ENCODE peak calls at places on chromosomes 6 and 20, in eight cellular contexts. V is Peyer's patch, F is body of pancreas, M is upper lobe of right lung, D is thoracic aorta, L is brain microvascular endothelial cell, S is adrenal gland, Y is transverse colon. A is an unnamed sample.

GRCh38 chr6:3987576-3987975 is 91.4 kb downstream of the FAM217A start:
- DNase-seq in V (no peak), F (no peak), M (no peak), D (no peak), L (no peak), S (no peak), Y (no peak), A (no peak)

GRCh38 chr6:127022297-127022696 is 96.2 kb upstream of the RSPO3 start:
- DNase-seq in V (peak), F (peak), M (peak), D (no peak), L (no peak), S (peak), Y (peak), A (no peak)

GRCh38 chr6:111712398-111712797 is 106.7 kb upstream of the TRAF3IP2 start:
- DNase-seq in V (no peak), F (no peak), M (no peak), D (no peak), L (peak), S (no peak), Y (no peak), A (no peak)

GRCh38 chr6:166411721-166412151 is 29.0 kb upstream of the MPC1 start:
- DNase-seq in V (peak), F (no peak), M (no peak), D (no peak), L (no peak), S (no peak), Y (no peak), A (no peak)

GRCh38 chr20:38369387-38369786 is 23.1 kb downstream of the LBP start:
- DNase-seq in V (no peak), F (no peak), M (no peak), D (no peak), L (peak), S (no peak), Y (no peak), A (no peak)

GRCh38 chr20:53524589-53525311 is 68.9 kb downstream of the ZNF217 start:
- DNase-seq in V (no peak), F (no peak), M (no peak), D (no peak), L (no peak), S (no peak), Y (no peak), A (no peak)

GRCh38 chr6:55524441-55524840 is 54.6 kb downstream of the HMGCLL1 start:
- DNase-seq in V (no peak), F (no peak), M (no peak), D (no peak), L (no peak), S (no peak), Y (no peak), A (no peak)

GRCh38 chr6:141808662-141809061 is 324.1 kb upstream of the GJE1 start:
- DNase-seq in V (no peak), F (no peak), M (no peak), D (no peak), L (no peak), S (no peak), Y (no peak), A (no peak)

GRCh38 chr6:87196275-87196842 is 41.0 kb downstream of the ZNF292 start:
- DNase-seq in V (no peak), F (no peak), M (no peak), D (no peak), L (peak), S (no peak), Y (no peak), A (no peak)

GRCh38 chr6:157953580-157954091 is 28.0 kb upstream of the SYNJ2 start:
- DNase-seq in V (no peak), F (no peak), M (no peak), D (no peak), L (no peak), S (no peak), Y (no peak), A (no peak)

GRCh38 chr6:167683028-167683862 is 143.5 kb upstream of the AFDN start:
- DNase-seq in V (peak), F (peak), M (peak), D (no peak), L (peak), S (peak), Y (peak), A (peak)

GRCh38 chr6:160494576-160494975 is 146.4 kb downstream of the SLC22A3 start:
- DNase-seq in V (no peak), F (no peak), M (no peak), D (no peak), L (no peak), S (no peak), Y (no peak), A (no peak)

GRCh38 chr6:2753743-2754142 is 3.0 kb upstream of the MYLK4 start:
- DNase-seq in V (no peak), F (no peak), M (no peak), D (no peak), L (no peak), S (no peak), Y (no peak), A (no peak)

GRCh38 chr6:100177956-100178355 is 183.9 kb upstream of the MCHR2 start:
- DNase-seq in V (no peak), F (no peak), M (no peak), D (no peak), L (no peak), S (no peak), Y (no peak), A (no peak)

GRCh38 chr6:158418501-158418900 is 106.2 kb downstream of the TULP4 start:
- DNase-seq in V (no peak), F (no peak), M (no peak), D (no peak), L (no peak), S (no peak), Y (no peak), A (no peak)

GRCh38 chr6:76026101-76026500 is 46.4 kb downstream of the IMPG1 start:
- DNase-seq in V (no peak), F (no peak), M (no peak), D (no peak), L (peak), S (no peak), Y (no peak), A (no peak)

GRCh38 chr6:4180653-4181255 is 45.4 kb upstream of the ECI2 start:
- DNase-seq in V (no peak), F (no peak), M (no peak), D (no peak), L (no peak), S (no peak), Y (no peak), A (no peak)

GRCh38 chr20:51354769-51355319 is 187.7 kb downstream of the NFATC2 start:
- DNase-seq in V (no peak), F (no peak), M (peak), D (no peak), L (peak), S (no peak), Y (no peak), A (no peak)

GRCh38 chr6:4649728-4650127 is 126.5 kb upstream of the CDYL start:
- DNase-seq in V (no peak), F (no peak), M (no peak), D (no peak), L (no peak), S (no peak), Y (no peak), A (no peak)

GRCh38 chr20:21159658-21160380 is 33.9 kb downstream of the KIZ start:
- DNase-seq in V (no peak), F (no peak), M (no peak), D (no peak), L (no peak), S (no peak), Y (no peak), A (no peak)

GRCh38 chr20:34713194-34713943 is 9.2 kb downstream of the TP53INP2 start:
- DNase-seq in V (peak), F (no peak), M (no peak), D (no peak), L (peak), S (peak), Y (no peak), A (no peak)

GRCh38 chr6:12296604-12297003 is 6.4 kb downstream of the EDN1 start:
- DNase-seq in V (no peak), F (no peak), M (no peak), D (no peak), L (no peak), S (no peak), Y (no peak), A (no peak)

GRCh38 chr6:31711233-31711632 is 3.9 kb upstream of the LY6G6D start:
- DNase-seq in V (no peak), F (no peak), M (no peak), D (no peak), L (no peak), S (no peak), Y (peak), A (no peak)

GRCh38 chr20:36544134-36545018 is 3.1 kb downstream of the MYL9 start:
- DNase-seq in V (no peak), F (no peak), M (peak), D (peak), L (peak), S (peak), Y (no peak), A (no peak)

GRCh38 chr6:13396241-13396792 is 68.0 kb upstream of the TBC1D7 start:
- DNase-seq in V (no peak), F (no peak), M (no peak), D (no peak), L (no peak), S (no peak), Y (no peak), A (no peak)

GRCh38 chr6:131197716-131198115 is 62.4 kb downstream of the AKAP7 start:
- DNase-seq in V (peak), F (no peak), M (no peak), D (no peak), L (no peak), S (no peak), Y (no peak), A (no peak)

GRCh38 chr6:144284474-144284752 is 722 bp upstream of the UTRN start:
- DNase-seq in V (no peak), F (no peak), M (no peak), D (no peak), L (no peak), S (no peak), Y (no peak), A (no peak)

GRCh38 chr20:2871111-2871465 is 2.2 kb upstream of the PTPRA start:
- DNase-seq in V (no peak), F (no peak), M (no peak), D (no peak), L (no peak), S (no peak), Y (no peak), A (no peak)

GRCh38 chr20:50680106-50680960 is 11.0 kb downstream of the RIPOR3 start:
- DNase-seq in V (peak), F (peak), M (no peak), D (no peak), L (no peak), S (peak), Y (peak), A (no peak)

GRCh38 chr20:17992224-17992637 is 23.4 kb downstream of the MGME1 start:
- DNase-seq in V (no peak), F (no peak), M (no peak), D (no peak), L (peak), S (no peak), Y (no peak), A (no peak)

GRCh38 chr6:75118925-75119515 is 86.8 kb downstream of the COL12A1 start:
- DNase-seq in V (no peak), F (no peak), M (no peak), D (no peak), L (no peak), S (no peak), Y (no peak), A (peak)

GRCh38 chr6:142784344-142784743 is 160.6 kb downstream of the HIVEP2 start:
- DNase-seq in V (peak), F (no peak), M (no peak), D (no peak), L (no peak), S (no peak), Y (no peak), A (peak)

GRCh38 chr6:81758221-81758620 is 5.7 kb upstream of the TENT5A start:
- DNase-seq in V (no peak), F (no peak), M (no peak), D (no peak), L (no peak), S (no peak), Y (no peak), A (no peak)

GRCh38 chr20:51095755-51096509 is 73.0 kb upstream of the KCNG1 start:
- DNase-seq in V (no peak), F (no peak), M (no peak), D (no peak), L (no peak), S (no peak), Y (no peak), A (no peak)

GRCh38 chr6:49409951-49410542 is 53.0 kb downstream of the MMUT start:
- DNase-seq in V (peak), F (peak), M (peak), D (peak), L (peak), S (peak), Y (peak), A (peak)

GRCh38 chr20:32707691-32708581 is 34.2 kb upstream of the C20orf203 start:
- DNase-seq in V (no peak), F (no peak), M (no peak), D (no peak), L (no peak), S (no peak), Y (no peak), A (no peak)

GRCh38 chr6:72631480-72631879 is 9.6 kb downstream of the KCNQ5 start:
- DNase-seq in V (no peak), F (no peak), M (no peak), D (no peak), L (no peak), S (no peak), Y (no peak), A (no peak)

GRCh38 chr20:14997791-14998190 is 660.4 kb upstream of the FLRT3 start:
- DNase-seq in V (no peak), F (no peak), M (no peak), D (no peak), L (peak), S (no peak), Y (no peak), A (no peak)

GRCh38 chr20:2709205-2709981 is 16.8 kb downstream of the EBF4 start:
- DNase-seq in V (peak), F (no peak), M (no peak), D (no peak), L (no peak), S (no peak), Y (no peak), A (no peak)

GRCh38 chr20:63224272-63225081 is 8.5 kb upstream of the YTHDF1 start:
- DNase-seq in V (no peak), F (peak), M (peak), D (no peak), L (peak), S (peak), Y (peak), A (no peak)
- H3K27ac ChIP-seq in V (no peak), F (no peak), M (no peak), D (no peak), L (no peak), S (no peak), Y (no peak), A (no peak)

GRCh38 chr20:10079964-10080363 is 45.2 kb downstream of the ANKEF1 start:
- DNase-seq in V (no peak), F (no peak), M (no peak), D (no peak), L (peak), S (no peak), Y (no peak), A (no peak)
- H3K27ac ChIP-seq in V (no peak), F (peak), M (no peak), D (no peak), L (no peak), S (no peak), Y (no peak), A (no peak)

GRCh38 chr20:49635171-49635570 is 67.2 kb upstream of the PTGIS start:
- DNase-seq in V (no peak), F (no peak), M (no peak), D (no peak), L (no peak), S (peak), Y (peak), A (peak)

GRCh38 chr20:49637238-49637637 is 69.3 kb upstream of the PTGIS start:
- DNase-seq in V (no peak), F (no peak), M (no peak), D (no peak), L (no peak), S (no peak), Y (no peak), A (no peak)

GRCh38 chr20:49635829-49636228 is 67.9 kb upstream of the PTGIS start:
- DNase-seq in V (peak), F (no peak), M (no peak), D (no peak), L (no peak), S (no peak), Y (no peak), A (no peak)

GRCh38 chr20:49634116-49634515 is 66.2 kb upstream of the PTGIS start:
- DNase-seq in V (no peak), F (no peak), M (no peak), D (no peak), L (no peak), S (no peak), Y (no peak), A (no peak)

DNA sequence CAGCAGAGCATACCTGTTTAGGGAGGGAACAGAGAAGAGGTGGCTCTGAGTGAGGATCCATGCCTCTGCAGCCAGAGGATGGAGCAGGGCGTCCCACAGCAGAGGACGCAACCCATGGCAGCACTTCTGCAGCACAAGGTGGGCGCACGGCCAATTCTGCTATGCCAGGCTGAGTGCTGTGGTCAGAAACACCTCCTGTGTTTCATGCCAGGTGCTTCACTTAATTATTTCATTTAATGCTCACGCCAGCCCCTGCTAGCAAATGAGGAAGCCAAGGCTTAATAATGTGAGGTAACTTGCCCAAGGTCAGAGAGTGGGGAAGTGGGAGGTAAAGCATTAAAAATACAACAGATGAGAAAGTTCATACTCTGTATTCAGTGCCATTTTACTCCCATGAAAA is 68.5 kb upstream of the PTGIS start:
- DNase-seq in V (no peak), F (peak), M (peak), D (no peak), L (no peak), S (peak), Y (no peak), A (no peak)
- H3K27ac ChIP-seq in V (no peak), F (peak), M (no peak), D (no peak), L (no peak), S (peak), Y (no peak), A (no peak)

DNA sequence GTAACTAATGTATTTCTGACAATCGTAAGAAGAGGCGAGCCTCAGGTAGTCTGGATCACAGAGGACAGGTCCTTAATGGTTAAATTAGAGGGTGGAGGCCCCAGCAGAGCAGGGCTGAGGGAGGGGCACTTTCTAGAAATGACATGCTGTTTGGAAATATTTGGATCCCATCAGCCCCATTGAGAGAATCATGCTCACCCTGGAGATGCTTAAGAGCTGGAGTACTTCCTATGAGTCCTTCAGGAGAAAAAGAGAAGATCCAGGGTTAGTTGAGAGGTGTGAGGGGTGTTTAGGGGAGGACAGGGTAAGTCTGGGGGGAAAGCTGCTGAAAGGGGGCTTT is 123.0 kb downstream of the TCP11 start:
- DNase-seq in V (no peak), F (no peak), M (no peak), D (no peak), L (no peak), S (no peak), Y (no peak), A (no peak)
- H3K27ac ChIP-seq in V (peak), F (peak), M (peak), D (peak), L (no peak), S (peak), Y (peak), A (peak)

DNA sequence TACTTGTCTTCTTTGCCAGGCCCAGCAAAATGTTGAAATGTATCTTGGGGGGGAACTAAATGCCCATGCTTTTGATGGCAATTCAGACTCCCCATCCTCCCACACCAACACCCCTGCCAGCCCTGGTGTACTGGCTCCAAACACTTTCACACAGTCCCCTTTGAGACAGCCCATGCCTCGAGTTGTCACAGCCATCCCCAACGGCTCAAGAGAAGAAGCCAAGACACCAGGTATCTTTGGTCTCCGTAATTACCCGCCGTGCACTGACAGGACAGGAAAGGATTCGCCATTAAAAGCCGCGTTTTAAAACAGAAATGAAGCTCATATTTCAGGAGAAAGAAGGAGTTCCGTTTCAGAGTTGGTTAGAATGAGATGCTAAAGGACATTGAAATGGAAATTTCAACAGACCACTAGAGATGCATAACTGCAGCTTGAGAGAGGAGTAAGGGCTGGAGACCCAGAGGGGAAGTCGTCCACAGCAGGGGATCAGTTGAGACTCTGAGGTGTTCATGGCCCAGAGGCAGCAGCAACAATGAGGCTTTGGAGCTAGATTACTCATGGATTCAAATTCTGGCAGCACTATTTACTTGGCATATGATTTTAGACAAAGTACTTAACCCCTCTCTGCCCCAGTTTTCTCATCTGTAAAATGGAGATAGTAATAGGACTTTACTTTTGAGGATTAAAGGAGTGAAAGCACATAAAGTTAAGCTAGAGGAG is 63.5 kb upstream of the ADGRF1 start:
- DNase-seq in V (no peak), F (no peak), M (no peak), D (no peak), L (no peak), S (no peak), Y (no peak), A (no peak)
- H3K27ac ChIP-seq in V (no peak), F (no peak), M (no peak), D (no peak), L (no peak), S (no peak), Y (no peak), A (no peak)

A was measured in caudate nucleus.